ENCODE peak calls at places on chromosome 22, in six cellular contexts. One of them, this sample, is unnamed.
A peak's percentile ranks its signal among the peaks of the same experiment; 100 is the strongest.

GRCh38 chr22:37284807-37285355 is 2.6 kb downstream of the CYTH4 start:
- DNase-seq in IMR-90: no peak
- DNase-seq in H1: no peak
- DNase-seq in mesendoderm: no peak
- DNase-seq in H9: no peak
- DNase-seq in mesenchymal stem cell: peak; percentile 20
- DNase-seq in this sample: no peak

GRCh38 chr22:23922921-23923320 is 28.7 kb downstream of the MIF start:
- DNase-seq in IMR-90: no peak
- DNase-seq in H1: no peak
- DNase-seq in mesendoderm: no peak
- DNase-seq in H9: no peak
- DNase-seq in mesenchymal stem cell: no peak
- DNase-seq in this sample: no peak

GRCh38 chr22:36467946-36468345 is 13.5 kb downstream of the TXN2 start:
- DNase-seq in IMR-90: peak; percentile 97
- DNase-seq in H1: no peak
- DNase-seq in mesendoderm: no peak
- DNase-seq in H9: no peak
- DNase-seq in mesenchymal stem cell: peak; percentile 98
- DNase-seq in this sample: no peak

GRCh38 chr22:45911601-45912271 is 65.2 kb downstream of the WNT7B start:
- DNase-seq in IMR-90: no peak
- DNase-seq in H1: no peak
- DNase-seq in mesendoderm: no peak
- DNase-seq in H9: no peak
- DNase-seq in mesenchymal stem cell: no peak
- DNase-seq in this sample: no peak

GRCh38 chr22:45019861-45020655 is 10.3 kb upstream of the PHF21B start:
- DNase-seq in IMR-90: no peak
- DNase-seq in H1: no peak
- DNase-seq in mesendoderm: peak; percentile 28
- DNase-seq in H9: peak; percentile 49
- DNase-seq in mesenchymal stem cell: no peak
- DNase-seq in this sample: no peak

GRCh38 chr22:30116362-30117117 is 36.3 kb downstream of the HORMAD2 start:
- DNase-seq in IMR-90: peak; percentile 78
- DNase-seq in H1: no peak
- DNase-seq in mesendoderm: no peak
- DNase-seq in H9: no peak
- DNase-seq in mesenchymal stem cell: peak; percentile 15
- DNase-seq in this sample: no peak

GRCh38 chr22:26894362-26894761 is 237.0 kb downstream of the MIAT start:
- DNase-seq in IMR-90: peak; percentile 18
- DNase-seq in H1: no peak
- DNase-seq in mesendoderm: no peak
- DNase-seq in H9: no peak
- DNase-seq in mesenchymal stem cell: peak; percentile 53
- DNase-seq in this sample: no peak

GRCh38 chr22:49992921-49993648 is 19.5 kb downstream of the IL17REL start:
- DNase-seq in IMR-90: peak; percentile 43
- DNase-seq in H1: no peak
- DNase-seq in mesendoderm: peak; percentile 58
- DNase-seq in H9: peak; percentile 74
- DNase-seq in mesenchymal stem cell: peak; percentile 57
- DNase-seq in this sample: no peak

GRCh38 chr22:50048066-50048765 is 9.9 kb downstream of the TTLL8 start:
- DNase-seq in IMR-90: no peak
- DNase-seq in H1: no peak
- DNase-seq in mesendoderm: no peak
- DNase-seq in H9: no peak
- DNase-seq in mesenchymal stem cell: no peak
- DNase-seq in this sample: no peak

DNA sequence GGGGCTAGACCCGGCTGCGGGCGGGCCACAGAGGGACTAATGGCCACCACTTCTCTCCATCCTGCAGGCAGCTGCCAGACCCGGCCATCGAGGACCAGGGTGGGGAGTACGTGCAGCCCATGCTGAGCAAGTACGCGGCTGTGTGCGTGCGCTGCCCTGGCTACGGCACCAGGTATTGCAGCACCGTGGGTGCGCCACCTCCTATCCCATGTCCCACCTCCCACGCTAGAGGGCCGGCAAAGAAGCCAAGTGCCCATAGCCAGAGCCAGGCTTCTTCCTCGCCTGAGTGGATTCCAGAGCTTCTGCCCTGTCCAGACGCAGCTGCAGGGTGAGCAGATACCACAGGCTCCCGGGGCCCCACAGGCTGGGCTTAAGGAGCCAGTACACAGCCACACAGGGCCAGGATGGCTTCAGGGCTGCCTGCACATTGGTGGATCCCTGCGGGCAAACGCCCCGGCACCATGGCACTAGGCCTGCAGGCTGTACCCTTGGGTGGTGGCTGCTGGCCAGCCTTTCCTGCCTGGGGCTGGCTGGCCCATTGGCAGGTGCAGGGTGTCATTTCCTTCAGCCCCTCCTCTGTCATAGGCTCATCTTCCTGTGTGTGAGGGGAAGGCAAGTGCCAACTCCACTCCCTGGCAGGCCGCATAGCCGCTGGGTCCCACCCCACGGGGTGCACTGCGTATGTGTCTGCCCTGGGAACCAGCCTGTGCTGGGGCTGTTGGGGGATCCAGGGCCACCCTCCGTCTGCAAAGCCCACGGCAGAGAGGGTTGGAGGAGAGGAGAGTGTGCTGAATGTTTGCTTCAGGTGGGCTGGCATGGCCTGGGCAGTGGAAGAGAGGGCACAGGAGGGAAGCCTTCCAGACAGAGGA is 16.5 kb upstream of the DGCR8 start:
- DNase-seq in IMR-90: no peak
- DNase-seq in H1: no peak
- DNase-seq in mesendoderm: no peak
- DNase-seq in H9: no peak
- DNase-seq in mesenchymal stem cell: no peak
- DNase-seq in this sample: no peak
- H2BK15ac ChIP-seq in IMR-90: no peak overlapping the region
- H2BK15ac ChIP-seq in H1: no peak overlapping the region
- H2BK15ac ChIP-seq in mesendoderm: no peak overlapping the region
- H2BK15ac ChIP-seq in H9: no peak overlapping the region
- H2BK15ac ChIP-seq in mesenchymal stem cell: no peak overlapping the region
- H2BK15ac ChIP-seq in this sample: no peak overlapping the region

DNA sequence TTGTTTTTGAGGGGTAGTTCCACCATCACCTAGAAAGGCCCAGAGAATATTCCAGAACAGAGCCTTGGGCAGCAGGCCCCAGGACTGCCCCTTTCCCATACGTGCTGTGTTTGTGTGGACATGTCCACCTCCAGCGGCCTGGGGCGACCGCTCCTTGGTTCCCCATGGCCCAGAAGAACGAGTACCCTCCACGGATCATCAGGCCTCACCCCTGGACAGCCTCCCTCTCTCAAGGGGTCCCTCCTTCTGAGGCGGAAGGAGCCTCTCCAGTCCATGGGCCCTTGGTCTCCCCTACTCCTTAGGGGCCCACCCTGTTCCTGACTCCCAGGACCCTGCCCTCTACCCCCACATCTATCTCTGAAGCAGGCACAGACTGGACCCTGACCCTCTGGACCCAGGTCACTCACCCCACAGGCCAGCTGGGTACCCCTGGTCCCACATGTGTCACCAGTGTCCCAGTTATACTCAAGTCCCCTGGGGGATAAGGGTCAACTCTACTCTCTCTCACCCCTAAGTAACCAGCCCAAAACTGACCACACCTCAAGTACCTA is 32.6 kb downstream of the IGLL5 start:
- DNase-seq in IMR-90: no peak
- DNase-seq in H1: no peak
- DNase-seq in mesendoderm: no peak
- DNase-seq in H9: no peak
- DNase-seq in mesenchymal stem cell: no peak
- DNase-seq in this sample: no peak
- H3K4me2 ChIP-seq in IMR-90: no peak overlapping the region
- H3K4me2 ChIP-seq in H1: no peak overlapping the region
- H3K4me2 ChIP-seq in mesendoderm: no peak overlapping the region
- H3K4me2 ChIP-seq in H9: no peak overlapping the region
- H3K4me2 ChIP-seq in mesenchymal stem cell: no peak overlapping the region
- H3K4me2 ChIP-seq in this sample: no peak overlapping the region

DNA sequence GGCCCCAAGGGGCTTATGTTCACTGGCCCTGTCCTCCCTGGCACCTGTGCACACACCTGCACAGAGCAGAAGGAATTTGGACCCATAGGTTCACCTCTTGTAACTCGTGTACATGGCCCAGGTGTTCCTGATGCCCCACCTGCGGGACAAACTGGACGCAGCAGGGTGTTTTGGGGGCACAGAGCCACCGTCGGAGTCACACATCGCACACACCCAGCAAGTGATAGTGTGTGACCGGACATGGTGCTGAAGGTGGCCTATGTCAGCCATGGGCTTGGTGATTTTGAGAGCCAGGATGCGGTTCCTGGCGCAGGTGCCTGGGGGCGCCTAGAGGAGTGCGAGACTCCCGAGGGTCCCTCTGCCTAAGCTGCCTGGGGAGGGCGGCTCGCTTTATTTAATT is 252.5 kb downstream of the TBC1D22A start:
- DNase-seq in IMR-90: no peak
- DNase-seq in H1: no peak
- DNase-seq in mesendoderm: no peak
- DNase-seq in H9: no peak
- DNase-seq in mesenchymal stem cell: no peak
- DNase-seq in this sample: no peak
- H2BK120ac ChIP-seq in IMR-90: no peak overlapping the region
- H2BK120ac ChIP-seq in H1: no peak overlapping the region
- H2BK120ac ChIP-seq in mesendoderm: no peak overlapping the region
- H2BK120ac ChIP-seq in H9: no peak overlapping the region
- H2BK120ac ChIP-seq in mesenchymal stem cell: no peak overlapping the region
- H2BK120ac ChIP-seq in this sample: no peak overlapping the region

GRCh38 chr22:43213962-43214361 is 27.0 kb upstream of the TTLL12 start:
- DNase-seq in IMR-90: no peak
- DNase-seq in H1: no peak
- DNase-seq in mesendoderm: no peak
- DNase-seq in H9: no peak
- DNase-seq in mesenchymal stem cell: no peak
- DNase-seq in this sample: no peak
- H2BK15ac ChIP-seq in IMR-90: no peak overlapping the region
- H2BK15ac ChIP-seq in H1: no peak overlapping the region
- H2BK15ac ChIP-seq in mesendoderm: no peak overlapping the region
- H2BK15ac ChIP-seq in H9: no peak overlapping the region
- H2BK15ac ChIP-seq in mesenchymal stem cell: no peak overlapping the region
- H2BK15ac ChIP-seq in this sample: no peak overlapping the region

GRCh38 chr22:42997577-42997976 is 17.4 kb downstream of the PACSIN2 start:
- DNase-seq in IMR-90: no peak
- DNase-seq in H1: no peak
- DNase-seq in mesendoderm: no peak
- DNase-seq in H9: no peak
- DNase-seq in mesenchymal stem cell: peak; percentile 49
- DNase-seq in this sample: no peak
- H3K4me2 ChIP-seq in IMR-90: no peak overlapping the region
- H3K4me2 ChIP-seq in H1: no peak overlapping the region
- H3K4me2 ChIP-seq in mesendoderm: no peak overlapping the region
- H3K4me2 ChIP-seq in H9: no peak overlapping the region
- H3K4me2 ChIP-seq in mesenchymal stem cell: no peak overlapping the region
- H3K4me2 ChIP-seq in this sample: no peak overlapping the region

DNA sequence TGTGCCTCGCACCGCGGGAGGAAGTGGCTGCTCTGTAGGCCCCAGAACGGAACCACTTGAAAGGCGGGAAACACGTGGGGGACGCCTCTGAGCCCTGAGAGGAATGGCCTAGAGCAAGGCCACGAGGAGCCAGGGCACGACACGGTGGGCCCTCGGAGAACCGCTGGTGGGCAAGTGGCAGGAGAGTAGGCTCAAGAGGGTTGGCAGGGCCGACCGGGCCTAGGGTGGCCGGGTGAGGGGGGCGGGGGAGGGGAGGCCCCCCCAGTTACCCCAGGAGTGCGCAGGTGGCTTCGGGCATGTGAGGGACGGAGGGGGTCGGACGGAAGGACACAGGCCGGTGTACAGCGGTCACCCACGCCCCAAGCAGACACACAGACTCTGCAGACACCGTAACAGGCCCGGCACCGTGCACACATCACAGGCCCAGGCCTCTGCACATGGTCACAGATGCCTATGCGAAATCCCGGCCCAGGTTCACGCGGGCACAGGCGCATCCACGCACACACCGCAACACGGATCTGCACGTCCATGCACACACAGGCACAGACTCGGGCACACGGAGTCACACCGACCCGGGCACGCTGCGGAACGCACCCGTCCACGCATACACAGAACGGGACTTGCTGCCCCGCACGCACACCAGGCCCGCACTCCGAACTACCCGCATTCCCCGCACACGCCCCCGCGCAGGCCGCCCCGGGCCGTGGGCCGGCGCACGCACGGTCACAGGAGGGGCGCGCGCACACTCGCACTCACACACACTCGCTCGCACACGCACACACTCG is at the start of gene MGAT3:
- DNase-seq in IMR-90: no peak
- DNase-seq in H1: no peak
- DNase-seq in mesendoderm: no peak
- DNase-seq in H9: no peak
- DNase-seq in mesenchymal stem cell: no peak
- DNase-seq in this sample: no peak
- H2BK120ac ChIP-seq in IMR-90: no peak within 1 kb of the TSS
- H2BK120ac ChIP-seq in H1: peak within 1 kb of the TSS; percentile 90
- H2BK120ac ChIP-seq in mesendoderm: peak within 1 kb of the TSS; percentile 16
- H2BK120ac ChIP-seq in H9: no peak within 1 kb of the TSS
- H2BK120ac ChIP-seq in mesenchymal stem cell: peak within 1 kb of the TSS; percentile 66
- H2BK120ac ChIP-seq in this sample: peak within 1 kb of the TSS; percentile 65

GRCh38 chr22:31248965-31249940 is 37.2 kb downstream of the LIMK2 start:
- DNase-seq in IMR-90: no peak
- DNase-seq in H1: no peak
- DNase-seq in mesendoderm: no peak
- DNase-seq in H9: no peak
- DNase-seq in mesenchymal stem cell: no peak
- DNase-seq in this sample: no peak

GRCh38 chr22:31246687-31247086 is 34.6 kb downstream of the LIMK2 start:
- DNase-seq in IMR-90: no peak
- DNase-seq in H1: no peak
- DNase-seq in mesendoderm: no peak
- DNase-seq in H9: no peak
- DNase-seq in mesenchymal stem cell: no peak
- DNase-seq in this sample: no peak

GRCh38 chr22:31247726-31248125 is 35.6 kb downstream of the LIMK2 start:
- DNase-seq in IMR-90: no peak
- DNase-seq in H1: no peak
- DNase-seq in mesendoderm: no peak
- DNase-seq in H9: no peak
- DNase-seq in mesenchymal stem cell: no peak
- DNase-seq in this sample: no peak

GRCh38 chr22:31250740-31251330 is 38.7 kb downstream of the LIMK2 start:
- DNase-seq in IMR-90: no peak
- DNase-seq in H1: no peak
- DNase-seq in mesendoderm: no peak
- DNase-seq in H9: no peak
- DNase-seq in mesenchymal stem cell: peak; percentile 60
- DNase-seq in this sample: no peak

GRCh38 chr22:31248138-31248745 is 36.1 kb downstream of the LIMK2 start:
- DNase-seq in IMR-90: peak; percentile 94
- DNase-seq in H1: peak; percentile 67
- DNase-seq in mesendoderm: peak; percentile 96
- DNase-seq in H9: peak; percentile 94
- DNase-seq in mesenchymal stem cell: peak; percentile 96
- DNase-seq in this sample: peak; percentile 79
- H2BK15ac ChIP-seq in IMR-90: no peak overlapping the region
- H2BK15ac ChIP-seq in H1: no peak overlapping the region
- H2BK15ac ChIP-seq in mesendoderm: no peak overlapping the region
- H2BK15ac ChIP-seq in H9: no peak overlapping the region
- H2BK15ac ChIP-seq in mesenchymal stem cell: peak overlapping the region; percentile 15
- H2BK15ac ChIP-seq in this sample: no peak overlapping the region

GRCh38 chr22:32261306-32261705 is 6.2 kb upstream of the SLC5A4 start:
- DNase-seq in IMR-90: no peak
- DNase-seq in H1: no peak
- DNase-seq in mesendoderm: no peak
- DNase-seq in H9: no peak
- DNase-seq in mesenchymal stem cell: no peak
- DNase-seq in this sample: no peak
- H3K4me2 ChIP-seq in IMR-90: no peak overlapping the region
- H3K4me2 ChIP-seq in H1: no peak overlapping the region
- H3K4me2 ChIP-seq in mesendoderm: no peak overlapping the region
- H3K4me2 ChIP-seq in H9: no peak overlapping the region
- H3K4me2 ChIP-seq in mesenchymal stem cell: no peak overlapping the region
- H3K4me2 ChIP-seq in this sample: no peak overlapping the region